ENCODE peak calls at places on chromosomes 1 and 21, in four cellular contexts. G is psoas muscle, Z is body of pancreas, F is GM12865. I is an unnamed sample.

GRCh38 chr1:46062651-46063319 is 69.6 kb downstream of the PIK3R3 start:
- DNase-seq in G (no peak), Z (no peak), F (peak), I (peak)

GRCh38 chr1:223645903-223646302 is 19.6 kb downstream of the CAPN8 start:
- DNase-seq in G (no peak), Z (peak), F (no peak), I (no peak)

GRCh38 chr1:198966519-198966918 is 327.7 kb downstream of the PTPRC start:
- DNase-seq in G (no peak), Z (no peak), F (no peak), I (no peak)

GRCh38 chr1:211484738-211485479 is 7.1 kb downstream of the RD3 start:
- DNase-seq in G (no peak), Z (no peak), F (no peak), I (no peak)

GRCh38 chr21:16192900-16193299 is 463.1 kb downstream of the USP25 start:
- DNase-seq in G (no peak), Z (no peak), F (no peak), I (no peak)

GRCh38 chr1:205527931-205528330 is 23.5 kb downstream of the CDK18 start:
- DNase-seq in G (no peak), Z (no peak), F (no peak), I (no peak)

GRCh38 chr21:46559291-46559983 is 45.4 kb downstream of the S100B start:
- DNase-seq in G (no peak), Z (no peak), F (peak), I (peak)

GRCh38 chr1:10740123-10740522 is 56.3 kb downstream of the CASZ1 start:
- DNase-seq in G (no peak), Z (no peak), F (no peak), I (no peak)

GRCh38 chr1:150613061-150613920 is 16.1 kb downstream of the ENSA start:
- DNase-seq in G (no peak), Z (peak), F (peak), I (peak)

GRCh38 chr21:44399955-44400790 is 46.8 kb downstream of the TRPM2 start:
- DNase-seq in G (no peak), Z (no peak), F (no peak), I (no peak)

GRCh38 chr1:149844096-149844495 is 55.3 kb upstream of the BOLA1 start:
- DNase-seq in G (no peak), Z (no peak), F (peak), I (peak)

GRCh38 chr1:54275349-54275748 is 75.4 kb downstream of the MRPL37 start:
- DNase-seq in G (peak), Z (peak), F (no peak), I (no peak)
- TF ChIP-seq CTCF in G (no peak), Z (peak), F (no peak), I (no peak)

GRCh38 chr1:85078903-85079302 is 30.6 kb upstream of the MCOLN3 start:
- DNase-seq in G (no peak), Z (no peak), F (peak), I (no peak)
- TF ChIP-seq CTCF in G (no peak), Z (peak), F (peak), I (no peak)

GRCh38 chr1:26129778-26130177 is 18.2 kb downstream of the PDIK1L start:
- DNase-seq in G (no peak), Z (no peak), F (no peak), I (no peak)
- TF ChIP-seq CTCF in G (no peak), Z (no peak), F (no peak), I (no peak)

GRCh38 chr1:201750934-201751333 is 78.0 kb upstream of the IPO9 start:
- DNase-seq in G (no peak), Z (no peak), F (no peak), I (no peak)
- TF ChIP-seq CTCF in G (no peak), Z (no peak), F (no peak), I (no peak)

DNA sequence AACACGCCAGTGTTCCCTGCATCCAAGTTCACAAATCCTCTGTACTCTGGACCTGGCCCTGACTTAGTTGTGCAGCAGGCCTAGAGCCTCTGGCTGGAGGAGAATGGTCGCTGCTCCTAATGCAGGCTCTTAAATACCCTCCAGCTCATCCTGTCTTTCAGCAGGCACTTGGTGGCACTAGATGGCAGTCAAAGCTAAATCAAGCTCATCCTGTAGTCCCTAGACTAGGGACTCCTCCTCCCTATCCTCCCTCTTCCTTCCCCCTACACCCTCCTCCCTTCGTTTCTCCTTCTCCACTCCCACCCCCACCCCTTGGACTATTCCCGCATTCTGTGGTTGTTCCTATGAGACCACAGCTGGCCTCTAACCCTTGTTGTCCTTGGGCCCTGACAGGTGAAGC is 41.5 kb upstream of the MTR start:
- DNase-seq in G (no peak), Z (no peak), F (peak), I (peak)
- TF ChIP-seq CTCF in G (no peak), Z (peak), F (peak), I (no peak)